ENCODE peak calls at places on chromosomes 6 and 20, in four cellular contexts. K is OCI-LY7, N is trophoblast cell, B is SK-N-SH. E is an unnamed sample.

GRCh38 chr20:8524716-8525343 is 392.8 kb downstream of the PLCB1 start:
- DNase-seq in K (peak; percentile 22), N (no peak), B (no peak), E (no peak)

GRCh38 chr20:24379116-24379927 is 90.1 kb upstream of the SYNDIG1 start:
- DNase-seq in K (no peak), N (no peak), B (no peak), E (no peak)

GRCh38 chr20:17557675-17558006 is 12.2 kb upstream of the DSTN start:
- DNase-seq in K (no peak), N (peak; percentile 90), B (no peak), E (no peak)

GRCh38 chr6:119137194-119138072 is 59.0 kb upstream of the FAM184A start:
- DNase-seq in K (no peak), N (peak; percentile 21), B (no peak), E (no peak)

GRCh38 chr20:37522258-37523011 is 1.4 kb downstream of the NNAT start:
- DNase-seq in K (no peak), N (peak; percentile 66), B (peak; percentile 73), E (no peak)

GRCh38 chr6:144064402-144064830 is 31.0 kb downstream of the SF3B5 start:
- DNase-seq in K (peak; percentile 49), N (peak; percentile 20), B (no peak), E (peak; percentile 70)

GRCh38 chr20:51174536-51174935 is 151.6 kb upstream of the KCNG1 start:
- DNase-seq in K (no peak), N (no peak), B (no peak), E (no peak)

GRCh38 chr6:84522135-84522535 is 242.3 kb downstream of the TBX18 start:
- DNase-seq in K (no peak), N (no peak), B (no peak), E (no peak)

GRCh38 chr6:80938131-80938530 is 814.4 kb downstream of the TENT5A start:
- DNase-seq in K (no peak), N (no peak), B (no peak), E (no peak)

GRCh38 chr6:155004576-155005345 is 9.6 kb downstream of the TIAM2 start:
- DNase-seq in K (no peak), N (peak; percentile 39), B (no peak), E (no peak)

GRCh38 chr6:1188199-1188598 is 123.7 kb upstream of the FOXQ1 start:
- DNase-seq in K (no peak), N (no peak), B (no peak), E (no peak)

GRCh38 chr6:126945150-126945549 is 173.3 kb upstream of the RSPO3 start:
- DNase-seq in K (no peak), N (no peak), B (no peak), E (no peak)

GRCh38 chr6:32935551-32936246 is 5.1 kb downstream of the HLA-DMB start:
- DNase-seq in K (no peak), N (no peak), B (no peak), E (no peak)

GRCh38 chr6:157531169-157531985 is 150.4 kb downstream of the ZDHHC14 start:
- DNase-seq in K (no peak), N (no peak), B (no peak), E (peak; percentile 36)

GRCh38 chr6:11389977-11390376 is 147.6 kb upstream of the TMEM170B start:
- DNase-seq in K (no peak), N (peak; percentile 98), B (no peak), E (no peak)

GRCh38 chr6:116419069-116419468 is 42.1 kb upstream of the CALHM6 start:
- DNase-seq in K (no peak), N (peak; percentile 28), B (no peak), E (no peak)

GRCh38 chr6:156517090-156517489 is 260.1 kb upstream of the ARID1B start:
- DNase-seq in K (no peak), N (no peak), B (no peak), E (no peak)

GRCh38 chr20:16292227-16292626 is 281.0 kb downstream of the KIF16B start:
- DNase-seq in K (no peak), N (peak; percentile 34), B (no peak), E (no peak)

GRCh38 chr6:163662604-163663225 is 248.2 kb downstream of the QKI start:
- DNase-seq in K (no peak), N (peak; percentile 60), B (no peak), E (no peak)

GRCh38 chr6:79453558-79454042 is 83.6 kb downstream of the LCA5 start:
- DNase-seq in K (no peak), N (peak; percentile 55), B (no peak), E (no peak)

GRCh38 chr6:143060806-143061596 is at the start of gene AIG1:
- DNase-seq in K (no peak), N (no peak), B (peak; percentile 93), E (peak; percentile 85)

GRCh38 chr6:137861550-137862337 is 5.3 kb upstream of the TNFAIP3 start:
- DNase-seq in K (no peak), N (no peak), B (no peak), E (no peak)

GRCh38 chr6:16481680-16482079 is 243.3 kb downstream of the GMPR start:
- DNase-seq in K (no peak), N (no peak), B (no peak), E (no peak)

GRCh38 chr20:37714973-37715657 is 21.3 kb downstream of the CTNNBL1 start:
- DNase-seq in K (no peak), N (peak; percentile 96), B (no peak), E (no peak)

GRCh38 chr6:373773-374724 is 17.5 kb upstream of the IRF4 start:
- DNase-seq in K (no peak), N (no peak), B (no peak), E (no peak)

GRCh38 chr20:41361757-41362747 is 4.6 kb downstream of the EMILIN3 start:
- DNase-seq in K (no peak), N (no peak), B (peak; percentile 85), E (no peak)

GRCh38 chr20:8094845-8095244 is 37.2 kb upstream of the PLCB1 start:
- DNase-seq in K (no peak), N (peak; percentile 13), B (no peak), E (no peak)

GRCh38 chr6:20403080-20403765 is 1.5 kb downstream of the E2F3 start:
- DNase-seq in K (peak; percentile 93), N (peak; percentile 67), B (peak; percentile 87), E (peak; percentile 90)

GRCh38 chr20:61162506-61162905 is 89.6 kb upstream of the CDH4 start:
- DNase-seq in K (no peak), N (no peak), B (no peak), E (no peak)

GRCh38 chr6:167349816-167350215 is 24.9 kb downstream of the TTLL2 start:
- DNase-seq in K (no peak), N (no peak), B (no peak), E (no peak)

GRCh38 chr6:16974387-16974673 is 127.5 kb upstream of the STMND1 start:
- DNase-seq in K (no peak), N (peak; percentile 53), B (no peak), E (no peak)

GRCh38 chr6:90574610-90575009 is 12.3 kb downstream of the MAP3K7 start:
- DNase-seq in K (peak; percentile 6), N (no peak), B (no peak), E (no peak)

GRCh38 chr6:130758818-130759217 is 68.4 kb upstream of the SMLR1 start:
- DNase-seq in K (no peak), N (no peak), B (no peak), E (no peak)

GRCh38 chr6:130752292-130752691 is 74.9 kb upstream of the SMLR1 start:
- DNase-seq in K (no peak), N (peak; percentile 66), B (no peak), E (no peak)

GRCh38 chr6:130756836-130757235 is 70.4 kb upstream of the SMLR1 start:
- DNase-seq in K (no peak), N (no peak), B (no peak), E (no peak)

GRCh38 chr6:130755368-130756034 is 71.7 kb upstream of the SMLR1 start:
- DNase-seq in K (no peak), N (no peak), B (no peak), E (no peak)

DNA sequence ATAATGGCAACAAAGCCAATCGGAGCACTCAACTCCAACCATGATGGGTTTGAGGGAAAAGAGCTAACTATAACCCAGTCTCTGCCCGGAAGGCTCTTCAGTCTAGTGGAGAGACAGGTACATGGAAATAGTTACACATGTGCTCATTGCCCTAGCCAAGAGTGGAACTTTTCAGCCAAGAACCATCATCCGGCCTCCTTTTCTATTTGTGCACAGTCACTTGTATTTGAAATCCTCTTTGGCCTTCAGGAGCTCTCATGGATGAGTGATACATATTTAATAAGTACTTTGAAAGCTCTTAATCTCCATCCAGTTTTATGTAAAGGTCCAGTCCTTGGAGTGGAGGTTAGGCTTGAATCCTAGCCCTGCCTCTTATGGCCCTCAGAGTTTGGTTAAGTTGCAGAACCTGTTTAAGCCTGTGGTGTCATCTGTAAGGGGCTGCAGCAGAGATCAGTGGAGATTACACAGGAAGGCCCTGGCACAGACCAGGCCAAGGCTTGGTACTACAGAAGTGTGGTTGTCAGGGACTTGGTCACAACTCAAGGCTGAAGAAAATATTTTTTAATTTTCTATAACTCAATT is 72.3 kb upstream of the SMLR1 start:
- DNase-seq in K (no peak), N (no peak), B (no peak), E (no peak)
- H2AFZ ChIP-seq in K (no peak overlapping the region), N (no peak overlapping the region), B (no peak overlapping the region), E (no peak overlapping the region)

DNA sequence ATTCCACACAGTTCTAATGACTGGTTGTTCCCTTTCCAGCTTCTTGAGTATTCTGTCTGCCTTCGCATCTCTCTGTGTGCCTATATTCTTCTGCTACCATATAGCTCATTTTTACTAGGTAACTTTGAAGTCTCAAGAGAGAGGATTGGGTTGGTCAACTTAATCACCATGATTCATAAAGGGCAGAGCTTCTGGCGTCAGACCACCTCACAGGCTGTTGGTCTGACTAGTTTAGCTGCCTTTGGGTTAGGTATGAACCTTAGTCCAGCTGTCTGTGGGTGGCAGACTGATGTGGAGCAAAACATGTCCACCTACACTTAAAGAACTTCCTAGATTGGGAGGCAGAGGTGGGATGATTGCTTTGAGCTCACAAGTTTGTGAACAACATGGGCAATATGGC is 192.2 kb upstream of the SGK1 start:
- DNase-seq in K (no peak), N (no peak), B (no peak), E (no peak)
- H2AFZ ChIP-seq in K (no peak overlapping the region), N (no peak overlapping the region), B (no peak overlapping the region), E (no peak overlapping the region)

DNA sequence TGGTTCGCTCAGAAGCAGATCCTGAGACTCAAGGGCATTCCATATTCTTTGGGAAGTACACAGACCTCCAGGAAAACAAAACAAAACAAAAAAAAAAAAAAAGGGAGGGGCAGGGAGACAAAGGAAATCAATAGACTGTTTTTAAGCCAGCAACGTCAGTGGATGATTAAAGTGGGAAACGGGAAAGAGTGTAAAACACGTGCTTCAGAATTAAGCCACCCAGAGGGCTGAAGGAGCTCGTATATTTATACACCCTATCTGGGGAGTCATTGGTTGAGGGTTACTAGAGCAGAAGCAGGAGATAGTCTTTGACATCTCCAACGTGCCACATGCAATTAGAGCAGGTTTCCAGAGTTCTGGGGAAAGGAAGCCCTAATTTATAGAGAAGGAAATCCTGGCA is 26.2 kb downstream of the PDE7B start:
- DNase-seq in K (no peak), N (no peak), B (no peak), E (no peak)
- H2AFZ ChIP-seq in K (no peak overlapping the region), N (no peak overlapping the region), B (no peak overlapping the region), E (no peak overlapping the region)

GRCh38 chr6:37560737-37561103 is 61.0 kb upstream of the CCDC167 start:
- DNase-seq in K (no peak), N (no peak), B (no peak), E (no peak)
- H2AFZ ChIP-seq in K (no peak overlapping the region), N (no peak overlapping the region), B (no peak overlapping the region), E (no peak overlapping the region)

E was measured in neural progenitor cell.